ENCODE peak calls at places on chromosomes 4 and X, in eight cellular contexts. Y is NB4, T is IMR-90, C is fibroblast of the aortic adventitia, K is tibial nerve, N is cardiac muscle cell, H is breast epithelium, B is lower lobe of right lung. P is an unnamed sample.
A peak's percentile ranks its signal among the peaks of the same experiment; 100 is the strongest.

GRCh38 chrX:10356979-10357378 is 200.2 kb downstream of the CLCN4 start:
- DNase-seq in Y (no peak), T (peak; percentile 58), C (peak; percentile 1), K (no peak), N (peak; percentile 2), H (no peak), B (no peak), P (no peak)

GRCh38 chr4:80266902-80267380 is 477 bp downstream of the FGF5 start:
- DNase-seq in Y (peak; percentile 81), T (peak; percentile 59), C (peak; percentile 64), K (no peak), N (peak; percentile 53), H (no peak), B (no peak), P (no peak)

GRCh38 chr4:54076673-54077072 is 12.3 kb upstream of the CHIC2 start:
- DNase-seq in Y (no peak), T (peak; percentile 39), C (peak; percentile 47), K (no peak), N (no peak), H (no peak), B (no peak), P (no peak)

GRCh38 chr4:156113138-156113537 is 159.5 kb upstream of the CTSO start:
- DNase-seq in Y (no peak), T (no peak), C (no peak), K (no peak), N (no peak), H (no peak), B (no peak), P (no peak)

GRCh38 chr4:77776182-77777134 is 42.7 kb downstream of the CNOT6L start:
- DNase-seq in Y (no peak), T (peak; percentile 58), C (peak; percentile 10), K (no peak), N (peak; percentile 30), H (no peak), B (no peak), P (peak; percentile 1)

GRCh38 chrX:153778684-153779101 is 2.1 kb upstream of the SRPK3 start:
- DNase-seq in Y (peak; percentile 37), T (no peak), C (no peak), K (no peak), N (no peak), H (no peak), B (no peak), P (no peak)

GRCh38 chr4:97587912-97588311 is 555.4 kb downstream of the STPG2 start:
- DNase-seq in Y (no peak), T (no peak), C (peak; percentile 2), K (no peak), N (no peak), H (no peak), B (no peak), P (no peak)

GRCh38 chr4:168651374-168651773 is 154.5 kb downstream of the PALLD start:
- DNase-seq in Y (no peak), T (no peak), C (no peak), K (no peak), N (no peak), H (no peak), B (no peak), P (no peak)

GRCh38 chr4:38765391-38765790 is 17.4 kb downstream of the TLR10 start:
- DNase-seq in Y (no peak), T (peak; percentile 80), C (peak; percentile 16), K (no peak), N (no peak), H (no peak), B (no peak), P (no peak)

GRCh38 chr4:86972997-86973396 is 38.2 kb downstream of the AFF1 start:
- DNase-seq in Y (peak; percentile 93), T (no peak), C (peak; percentile 14), K (no peak), N (peak; percentile 50), H (peak; percentile 52), B (peak; percentile 67), P (no peak)

GRCh38 chr4:55330241-55330640 is 15.8 kb upstream of the SRD5A3 start:
- DNase-seq in Y (peak; percentile 43), T (no peak), C (no peak), K (no peak), N (peak; percentile 43), H (no peak), B (no peak), P (no peak)

GRCh38 chr4:41196633-41197332 is 17.6 kb downstream of the APBB2 start:
- DNase-seq in Y (no peak), T (no peak), C (no peak), K (no peak), N (no peak), H (no peak), B (no peak), P (no peak)

GRCh38 chrX:9757366-9757765 is 8.3 kb downstream of the GPR143 start:
- DNase-seq in Y (no peak), T (no peak), C (no peak), K (no peak), N (peak; percentile 46), H (no peak), B (no peak), P (no peak)

GRCh38 chr4:73127839-73128448 is 58.4 kb upstream of the COX18 start:
- DNase-seq in Y (peak; percentile 22), T (peak; percentile 5), C (no peak), K (no peak), N (peak; percentile 32), H (no peak), B (no peak), P (no peak)

GRCh38 chr4:173332963-173333657 is 1.0 kb downstream of the HMGB2 start:
- DNase-seq in Y (no peak), T (peak; percentile 1), C (no peak), K (no peak), N (peak; percentile 14), H (no peak), B (no peak), P (no peak)

GRCh38 chr4:74635490-74636123 is 158.7 kb downstream of the BTC start:
- DNase-seq in Y (no peak), T (no peak), C (no peak), K (no peak), N (no peak), H (no peak), B (no peak), P (no peak)

GRCh38 chrX:13287816-13288215 is 32.0 kb downstream of the ATXN3L start:
- DNase-seq in Y (peak; percentile 7), T (peak; percentile 72), C (peak; percentile 69), K (no peak), N (peak; percentile 65), H (no peak), B (no peak), P (no peak)

GRCh38 chr4:185357220-185357619 is 38.5 kb downstream of the LRP2BP start:
- DNase-seq in Y (no peak), T (no peak), C (no peak), K (no peak), N (no peak), H (no peak), B (no peak), P (no peak)

GRCh38 chrX:149720021-149720689 is 8.3 kb downstream of the MAGEA11 start:
- DNase-seq in Y (no peak), T (no peak), C (no peak), K (no peak), N (no peak), H (no peak), B (no peak), P (no peak)

GRCh38 chrX:19673334-19674040 is 158.2 kb upstream of the MAP3K15 start:
- DNase-seq in Y (peak; percentile 57), T (peak; percentile 95), C (peak; percentile 97), K (peak; percentile 56), N (peak; percentile 95), H (no peak), B (no peak), P (peak; percentile 74)

GRCh38 chr4:99633772-99634171 is 23.9 kb downstream of the C4orf54 start:
- DNase-seq in Y (no peak), T (no peak), C (no peak), K (no peak), N (no peak), H (no peak), B (no peak), P (no peak)

GRCh38 chr4:73883306-73883705 is 14.1 kb downstream of the CXCL1 start:
- DNase-seq in Y (peak; percentile 47), T (peak; percentile 79), C (peak; percentile 74), K (no peak), N (peak; percentile 62), H (no peak), B (no peak), P (no peak)

GRCh38 chr4:115562506-115562905 is 449.1 kb upstream of the NDST4 start:
- DNase-seq in Y (no peak), T (no peak), C (no peak), K (no peak), N (no peak), H (no peak), B (no peak), P (no peak)
- H3K4me3 ChIP-seq in Y (no peak overlapping the region), T (no peak overlapping the region), C (no peak overlapping the region), K (no peak overlapping the region), N (no peak overlapping the region), H (no peak overlapping the region), B (no peak overlapping the region), P (no peak overlapping the region)

DNA sequence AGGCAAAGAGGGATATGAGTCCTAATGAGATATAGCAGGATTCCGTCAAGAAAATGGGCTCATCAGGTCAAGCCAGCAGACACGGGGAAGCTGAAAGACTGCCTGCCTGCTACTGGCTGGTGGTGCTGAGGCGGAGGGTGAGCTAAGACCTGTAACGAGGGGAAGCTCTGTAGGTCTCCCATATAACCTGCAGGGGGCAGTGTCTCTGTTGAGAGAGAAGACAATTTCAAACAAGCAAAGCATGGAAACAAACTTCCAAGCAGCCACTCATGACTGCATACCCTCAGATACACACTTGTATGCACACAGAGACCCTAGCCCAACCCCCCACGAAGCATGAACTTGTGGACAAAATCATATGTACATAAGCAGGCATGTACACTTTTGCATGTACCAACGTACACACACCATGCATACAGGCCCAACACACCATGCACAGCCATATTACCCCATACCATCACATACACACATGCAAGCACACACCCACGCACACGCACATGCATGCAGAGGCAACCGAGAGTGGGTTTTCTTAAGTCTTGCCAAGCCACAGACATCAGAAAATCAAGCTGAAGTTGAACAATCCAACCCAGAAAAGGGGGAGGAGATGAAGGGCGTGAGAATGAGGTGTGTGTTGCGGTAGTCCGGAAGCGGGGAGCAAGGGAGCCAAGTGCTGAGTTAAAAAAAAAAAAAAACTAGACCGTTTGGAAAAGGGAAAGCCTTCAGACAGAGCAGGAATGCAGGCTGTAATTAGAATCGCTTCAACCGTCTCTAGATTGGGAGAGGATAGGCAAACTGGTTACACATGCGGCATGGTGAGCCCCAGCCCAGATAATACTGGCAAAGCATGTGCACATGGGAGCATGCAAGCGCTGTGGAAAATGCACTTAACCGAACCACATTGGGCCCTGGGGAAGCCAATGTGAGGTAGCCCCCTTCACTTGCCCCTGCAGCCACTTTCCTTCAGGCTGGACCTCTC is 71.0 kb downstream of the PJA1 start:
- DNase-seq in Y (peak; percentile 64), T (peak; percentile 60), C (peak; percentile 65), K (peak; percentile 56), N (peak; percentile 76), H (peak; percentile 26), B (no peak), P (no peak)
- TF ChIP-seq CTCF in Y (peak; percentile 59), T (peak; percentile 50), C (peak; percentile 57), K (peak; percentile 52), N (peak; percentile 53), H (peak; percentile 46), B (peak; percentile 46), P (peak; percentile 50)

GRCh38 chr4:150997141-150997540 is 17.9 kb downstream of the LRBA start:
- DNase-seq in Y (no peak), T (no peak), C (peak; percentile 1), K (no peak), N (no peak), H (no peak), B (no peak), P (no peak)
- H3K4me3 ChIP-seq in Y (no peak overlapping the region), T (no peak overlapping the region), C (no peak overlapping the region), K (no peak overlapping the region), N (no peak overlapping the region), H (no peak overlapping the region), B (no peak overlapping the region), P (no peak overlapping the region)

GRCh38 chrX:40552768-40553167 is 28.0 kb upstream of the ATP6AP2 start:
- DNase-seq in Y (peak; percentile 26), T (peak; percentile 9), C (no peak), K (no peak), N (peak; percentile 10), H (no peak), B (no peak), P (no peak)
- TF ChIP-seq CTCF in Y (peak; percentile 6), T (peak; percentile 28), C (no peak), K (no peak), N (no peak), H (no peak), B (peak; percentile 14), P (no peak)

P was measured in AG04449.